ENCODE peak calls at places on chromosomes 2 and 18, in nine cellular contexts. G is mammary epithelial cell; C is heart left ventricle; D is cardiac fibroblast; W is CD4-positive, alpha-beta T cell; H is neural crest cell; Z is endothelial cell; S is uterus; N is fibroblast of lung. B is an unnamed sample.

GRCh38 chr2:231228223-231228622 is 29.8 kb downstream of the ARMC9 start:
- DNase-seq in W (no peak), S (no peak), H (no peak), N (no peak), C (no peak), Z (no peak), G (no peak), D (no peak), B (no peak)

GRCh38 chr2:96665083-96665569 is 22.6 kb downstream of the FER1L5 start:
- DNase-seq in H (no peak), S (peak; percentile 76), G (peak; percentile 97), W (no peak), D (peak; percentile 99), Z (no peak), C (no peak), N (peak; percentile 99), B (no peak)

GRCh38 chr18:48230459-48231113 is 178.6 kb downstream of the ZBTB7C start:
- DNase-seq in D (peak; percentile 64), G (peak; percentile 61), Z (peak; percentile 72), S (no peak), H (peak; percentile 65), N (peak; percentile 34), W (no peak), C (no peak), B (peak; percentile 28)

GRCh38 chr2:24164416-24164973 is 10.4 kb upstream of the FAM228A start:
- DNase-seq in W (no peak), G (no peak), Z (peak; percentile 59), D (peak; percentile 36), S (no peak), N (no peak), H (peak; percentile 14), C (no peak), B (peak; percentile 70)

GRCh38 chr2:138787053-138787666 is 7.0 kb upstream of the NXPH2 start:
- DNase-seq in S (no peak), C (no peak), Z (peak; percentile 48), H (peak; percentile 34), N (peak; percentile 31), W (no peak), D (peak; percentile 59), G (peak; percentile 29), B (peak; percentile 22)

GRCh38 chr2:186887107-186888090 is 38.4 kb upstream of the ZSWIM2 start:
- DNase-seq in H (no peak), C (peak; percentile 58), N (no peak), Z (no peak), G (no peak), D (peak; percentile 76), W (no peak), S (peak; percentile 54), B (no peak)

GRCh38 chr2:197181491-197181890 is 129.1 kb downstream of the ANKRD44 start:
- DNase-seq in G (no peak), C (no peak), N (peak; percentile 88), W (no peak), Z (no peak), S (no peak), D (peak; percentile 69), H (no peak), B (no peak)

GRCh38 chr2:195515551-195515950 is 141.5 kb upstream of the SLC39A10 start:
- DNase-seq in N (no peak), C (no peak), D (no peak), H (no peak), W (no peak), S (no peak), Z (no peak), G (no peak), B (no peak)

GRCh38 chr2:233919938-233920337 is 2.8 kb downstream of the TRPM8 start:
- DNase-seq in C (no peak), S (no peak), Z (no peak), D (peak; percentile 61), G (peak; percentile 71), W (no peak), N (peak; percentile 70), H (no peak), B (peak; percentile 57)

GRCh38 chr2:216090369-216090786 is 8.7 kb downstream of the TMEM169 start:
- DNase-seq in S (no peak), G (no peak), Z (no peak), D (peak; percentile 38), W (no peak), N (peak; percentile 68), H (no peak), C (no peak), B (no peak)

GRCh38 chr2:216098687-216099334 is 10.3 kb upstream of the XRCC5 start:
- DNase-seq in N (no peak), G (no peak), C (no peak), H (no peak), S (no peak), Z (no peak), D (no peak), W (no peak), B (no peak)

GRCh38 chr2:216094701-216095100 is 13.0 kb downstream of the TMEM169 start:
- DNase-seq in Z (no peak), W (no peak), N (no peak), S (no peak), G (no peak), C (no peak), D (no peak), H (no peak), B (no peak)
- TF ChIP-seq CTCF in Z (no peak), W (no peak), N (no peak), S (no peak), G (no peak), C (no peak), D (no peak), H (no peak), B (no peak)

GRCh38 chr2:33126552-33126951 is 179.8 kb downstream of the LTBP1 start:
- DNase-seq in D (no peak), W (no peak), S (no peak), C (no peak), N (no peak), H (no peak), G (no peak), Z (no peak), B (no peak)
- TF ChIP-seq CTCF in D (peak; percentile 27), W (no peak), S (no peak), C (no peak), N (peak; percentile 23), H (peak; percentile 23), G (no peak), Z (no peak), B (no peak)

GRCh38 chr18:12307871-12308385 is at the start of gene TUBB6:
- DNase-seq in G (peak; percentile 82), N (peak; percentile 84), Z (peak; percentile 82), C (peak; percentile 90), H (peak; percentile 54), S (peak; percentile 83), D (peak; percentile 82), W (no peak), B (peak; percentile 57)
- TF ChIP-seq CTCF in G (no peak), N (no peak), Z (no peak), C (no peak), H (no peak), S (no peak), D (peak; percentile 11), W (no peak), B (no peak)

DNA sequence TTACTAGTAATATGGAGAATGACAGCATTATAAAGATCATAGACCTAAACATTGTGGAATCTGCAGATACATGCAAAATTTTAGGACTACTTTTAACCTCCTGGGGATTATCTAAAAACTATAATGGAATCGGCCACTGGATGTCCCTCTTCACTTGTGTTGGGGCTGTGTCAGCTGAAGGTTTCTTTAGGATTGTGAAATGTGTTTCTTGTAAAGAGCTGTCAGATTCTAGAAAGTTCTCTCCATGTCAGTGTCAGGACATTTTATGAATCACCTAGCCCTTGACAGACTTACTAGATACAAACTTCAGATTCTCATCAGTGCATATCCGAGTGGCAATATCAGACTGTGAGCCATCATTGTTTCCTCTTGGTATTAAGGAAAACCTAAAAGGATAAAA is 107.2 kb downstream of the CPS1 start:
- DNase-seq in Z (peak; percentile 22), C (no peak), N (peak; percentile 20), G (peak; percentile 10), S (no peak), H (no peak), W (no peak), D (peak; percentile 55), B (no peak)
- TF ChIP-seq CTCF in Z (peak; percentile 29), C (peak; percentile 52), N (peak; percentile 5), G (peak; percentile 43), S (no peak), H (peak; percentile 67), W (no peak), D (no peak), B (no peak)

GRCh38 chr2:74414913-74415761 is 6.3 kb downstream of the C2orf81 start:
- DNase-seq in G (no peak), D (peak; percentile 16), N (peak; percentile 26), W (no peak), S (peak; percentile 62), H (no peak), C (peak; percentile 80), Z (peak; percentile 53), B (peak; percentile 25)
- TF ChIP-seq CTCF in G (no peak), D (peak; percentile 7), N (peak; percentile 37), W (no peak), S (peak; percentile 46), H (no peak), C (peak; percentile 69), Z (no peak), B (no peak)

GRCh38 chr2:73575280-73575679 is 66.9 kb downstream of the NAT8 start:
- DNase-seq in G (no peak), S (no peak), C (no peak), W (no peak), N (no peak), Z (no peak), H (no peak), D (no peak), B (no peak)
- TF ChIP-seq CTCF in G (no peak), S (no peak), C (no peak), W (no peak), N (no peak), Z (no peak), H (no peak), D (no peak), B (no peak)

DNA sequence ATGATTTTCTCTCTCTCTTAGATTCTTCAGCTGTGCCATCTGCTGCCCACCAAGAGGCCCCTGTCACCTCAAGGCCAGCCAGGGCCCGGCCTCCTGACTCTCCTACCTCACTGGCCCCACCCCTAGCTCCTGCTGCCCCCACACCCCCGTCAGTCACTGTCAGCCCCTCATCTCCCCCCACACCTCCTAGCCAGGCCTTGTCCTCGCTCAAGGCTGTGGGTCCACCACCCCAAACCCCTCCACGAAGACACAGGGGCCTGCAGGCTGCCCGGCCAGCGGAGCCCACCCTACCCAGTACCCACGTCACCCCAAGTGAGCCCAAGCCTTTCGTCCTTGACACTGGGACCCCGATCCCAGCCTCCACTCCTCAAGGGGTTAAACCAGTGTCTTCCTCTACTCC is 9.4 kb upstream of the GMPPA start:
- DNase-seq in D (no peak), S (no peak), H (no peak), N (no peak), G (no peak), C (no peak), W (no peak), Z (no peak), B (no peak)
- TF ChIP-seq CTCF in D (no peak), S (no peak), H (no peak), N (no peak), G (no peak), C (no peak), W (no peak), Z (no peak), B (no peak)